ENCODE peak calls at places on chromosomes 6 and 20, in six cellular contexts. One of them, this sample, is unnamed. For H3K4me1, the result is how much of the 10 kb centered on the place peaks cover.

GRCh38 chr6:14092301-14092700 is 25.3 kb upstream of the CD83 start:
- DNase-seq in neuronal stem cell: no peak
- DNase-seq in IMR-90: no peak
- DNase-seq in mesendoderm: no peak
- DNase-seq in H9: no peak
- DNase-seq in H1: no peak
- DNase-seq in this sample: no peak

GRCh38 chr20:53444386-53444785 is 149.3 kb downstream of the ZNF217 start:
- DNase-seq in neuronal stem cell: peak
- DNase-seq in IMR-90: no peak
- DNase-seq in mesendoderm: no peak
- DNase-seq in H9: no peak
- DNase-seq in H1: no peak
- DNase-seq in this sample: peak

GRCh38 chr6:113871975-113872374 is 14.8 kb downstream of the MARCKS start:
- DNase-seq in neuronal stem cell: no peak
- DNase-seq in IMR-90: no peak
- DNase-seq in mesendoderm: no peak
- DNase-seq in H9: no peak
- DNase-seq in H1: no peak
- DNase-seq in this sample: no peak

GRCh38 chr6:30687659-30688431 is 1.4 kb upstream of the PPP1R18 start:
- DNase-seq in neuronal stem cell: no peak
- DNase-seq in IMR-90: peak
- DNase-seq in mesendoderm: peak
- DNase-seq in H9: peak
- DNase-seq in H1: no peak
- DNase-seq in this sample: peak

GRCh38 chr6:100001915-100002388 is 7.9 kb upstream of the MCHR2 start:
- DNase-seq in neuronal stem cell: peak
- DNase-seq in IMR-90: peak
- DNase-seq in mesendoderm: peak
- DNase-seq in H9: peak
- DNase-seq in H1: no peak
- DNase-seq in this sample: peak

GRCh38 chr20:54067606-54068174 is 2.7 kb downstream of the BCAS1 start:
- DNase-seq in neuronal stem cell: no peak
- DNase-seq in IMR-90: no peak
- DNase-seq in mesendoderm: peak
- DNase-seq in H9: peak
- DNase-seq in H1: no peak
- DNase-seq in this sample: no peak

GRCh38 chr6:57284056-57284455 is 33.4 kb upstream of the PRIM2 start:
- DNase-seq in neuronal stem cell: no peak
- DNase-seq in IMR-90: peak
- DNase-seq in mesendoderm: no peak
- DNase-seq in H9: no peak
- DNase-seq in H1: no peak
- DNase-seq in this sample: peak

GRCh38 chr6:2770171-2770570 is 5.0 kb downstream of the WRNIP1 start:
- DNase-seq in neuronal stem cell: no peak
- DNase-seq in IMR-90: no peak
- DNase-seq in mesendoderm: no peak
- DNase-seq in H9: no peak
- DNase-seq in H1: no peak
- DNase-seq in this sample: no peak

GRCh38 chr6:108621117-108621516 is 60.4 kb downstream of the FOXO3 start:
- DNase-seq in neuronal stem cell: no peak
- DNase-seq in IMR-90: peak
- DNase-seq in mesendoderm: peak
- DNase-seq in H9: no peak
- DNase-seq in H1: no peak
- DNase-seq in this sample: peak

GRCh38 chr6:169328112-169328801 is 74.6 kb upstream of the THBS2 start:
- DNase-seq in neuronal stem cell: no peak
- DNase-seq in IMR-90: peak
- DNase-seq in mesendoderm: no peak
- DNase-seq in H9: no peak
- DNase-seq in H1: no peak
- DNase-seq in this sample: peak

GRCh38 chr6:149696904-149697303 is 21.0 kb downstream of the LATS1 start:
- DNase-seq in neuronal stem cell: no peak
- DNase-seq in IMR-90: peak
- DNase-seq in mesendoderm: no peak
- DNase-seq in H9: no peak
- DNase-seq in H1: no peak
- DNase-seq in this sample: no peak

GRCh38 chr6:91173651-91174050 is 586.8 kb upstream of the MAP3K7 start:
- DNase-seq in neuronal stem cell: no peak
- DNase-seq in IMR-90: no peak
- DNase-seq in mesendoderm: no peak
- DNase-seq in H9: no peak
- DNase-seq in H1: no peak
- DNase-seq in this sample: no peak

GRCh38 chr6:95233879-95234278 is 343.5 kb upstream of the MANEA start:
- DNase-seq in neuronal stem cell: no peak
- DNase-seq in IMR-90: no peak
- DNase-seq in mesendoderm: no peak
- DNase-seq in H9: no peak
- DNase-seq in H1: no peak
- DNase-seq in this sample: no peak

GRCh38 chr6:18166314-18167007 is 11.2 kb downstream of the KDM1B start:
- DNase-seq in neuronal stem cell: no peak
- DNase-seq in IMR-90: peak
- DNase-seq in mesendoderm: no peak
- DNase-seq in H9: no peak
- DNase-seq in H1: no peak
- DNase-seq in this sample: no peak

GRCh38 chr20:51062065-51062464 is 39.2 kb upstream of the KCNG1 start:
- DNase-seq in neuronal stem cell: no peak
- DNase-seq in IMR-90: peak
- DNase-seq in mesendoderm: no peak
- DNase-seq in H9: no peak
- DNase-seq in H1: no peak
- DNase-seq in this sample: no peak

GRCh38 chr6:32839356-32839755 is 817 bp upstream of the TAP2 start:
- DNase-seq in neuronal stem cell: no peak
- DNase-seq in IMR-90: no peak
- DNase-seq in mesendoderm: no peak
- DNase-seq in H9: no peak
- DNase-seq in H1: no peak
- DNase-seq in this sample: no peak

GRCh38 chr6:11681770-11682169 is 96.8 kb downstream of the ADTRP start:
- DNase-seq in neuronal stem cell: no peak
- DNase-seq in IMR-90: no peak
- DNase-seq in mesendoderm: no peak
- DNase-seq in H9: no peak
- DNase-seq in H1: no peak
- DNase-seq in this sample: no peak

GRCh38 chr20:19304389-19304788 is 91.9 kb downstream of the SLC24A3 start:
- DNase-seq in neuronal stem cell: no peak
- DNase-seq in IMR-90: no peak
- DNase-seq in mesendoderm: no peak
- DNase-seq in H9: no peak
- DNase-seq in H1: no peak
- DNase-seq in this sample: no peak

GRCh38 chr6:111653961-111654360 is 48.3 kb upstream of the TRAF3IP2 start:
- DNase-seq in neuronal stem cell: no peak
- DNase-seq in IMR-90: no peak
- DNase-seq in mesendoderm: no peak
- DNase-seq in H9: no peak
- DNase-seq in H1: no peak
- DNase-seq in this sample: no peak

GRCh38 chr20:57138198-57138995 is 128.0 kb downstream of the BMP7 start:
- DNase-seq in neuronal stem cell: no peak
- DNase-seq in IMR-90: no peak
- DNase-seq in mesendoderm: no peak
- DNase-seq in H9: no peak
- DNase-seq in H1: no peak
- DNase-seq in this sample: no peak

GRCh38 chr6:15255481-15256414 is 9.9 kb downstream of the JARID2 start:
- DNase-seq in neuronal stem cell: no peak
- DNase-seq in IMR-90: no peak
- DNase-seq in mesendoderm: no peak
- DNase-seq in H9: no peak
- DNase-seq in H1: no peak
- DNase-seq in this sample: no peak

GRCh38 chr20:41054463-41055230 is 26.0 kb downstream of the TOP1 start:
- DNase-seq in neuronal stem cell: no peak
- DNase-seq in IMR-90: no peak
- DNase-seq in mesendoderm: peak
- DNase-seq in H9: no peak
- DNase-seq in H1: no peak
- DNase-seq in this sample: no peak

GRCh38 chr6:166365806-166366205 is 16.9 kb downstream of the MPC1 start:
- DNase-seq in neuronal stem cell: no peak
- DNase-seq in IMR-90: peak
- DNase-seq in mesendoderm: peak
- DNase-seq in H9: no peak
- DNase-seq in H1: no peak
- DNase-seq in this sample: no peak

GRCh38 chr6:118932421-118932820 is 2.5 kb downstream of the MCM9 start:
- DNase-seq in neuronal stem cell: no peak
- DNase-seq in IMR-90: peak
- DNase-seq in mesendoderm: no peak
- DNase-seq in H9: no peak
- DNase-seq in H1: no peak
- DNase-seq in this sample: peak

GRCh38 chr20:58196402-58197184 is 31.9 kb downstream of the ANKRD60 start:
- DNase-seq in neuronal stem cell: no peak
- DNase-seq in IMR-90: no peak
- DNase-seq in mesendoderm: no peak
- DNase-seq in H9: no peak
- DNase-seq in H1: no peak
- DNase-seq in this sample: no peak

GRCh38 chr6:74749211-74750142 is 456.4 kb downstream of the COL12A1 start:
- DNase-seq in neuronal stem cell: peak
- DNase-seq in IMR-90: no peak
- DNase-seq in mesendoderm: no peak
- DNase-seq in H9: no peak
- DNase-seq in H1: no peak
- DNase-seq in this sample: peak

GRCh38 chr6:39218868-39219567 is 10.3 kb downstream of the KCNK5 start:
- DNase-seq in neuronal stem cell: no peak
- DNase-seq in IMR-90: no peak
- DNase-seq in mesendoderm: no peak
- DNase-seq in H9: no peak
- DNase-seq in H1: no peak
- DNase-seq in this sample: no peak

GRCh38 chr20:37559312-37560027 is 31.8 kb upstream of the BLCAP start:
- DNase-seq in neuronal stem cell: no peak
- DNase-seq in IMR-90: no peak
- DNase-seq in mesendoderm: no peak
- DNase-seq in H9: no peak
- DNase-seq in H1: no peak
- DNase-seq in this sample: no peak

GRCh38 chr20:37558779-37559178 is 31.1 kb upstream of the BLCAP start:
- DNase-seq in neuronal stem cell: no peak
- DNase-seq in IMR-90: no peak
- DNase-seq in mesendoderm: no peak
- DNase-seq in H9: no peak
- DNase-seq in H1: no peak
- DNase-seq in this sample: no peak

GRCh38 chr20:37562695-37563480 is 35.2 kb upstream of the BLCAP start:
- DNase-seq in neuronal stem cell: no peak
- DNase-seq in IMR-90: no peak
- DNase-seq in mesendoderm: peak
- DNase-seq in H9: no peak
- DNase-seq in H1: no peak
- DNase-seq in this sample: no peak

GRCh38 chr20:37558306-37558705 is 30.6 kb upstream of the BLCAP start:
- DNase-seq in neuronal stem cell: no peak
- DNase-seq in IMR-90: no peak
- DNase-seq in mesendoderm: no peak
- DNase-seq in H9: no peak
- DNase-seq in H1: no peak
- DNase-seq in this sample: no peak

DNA sequence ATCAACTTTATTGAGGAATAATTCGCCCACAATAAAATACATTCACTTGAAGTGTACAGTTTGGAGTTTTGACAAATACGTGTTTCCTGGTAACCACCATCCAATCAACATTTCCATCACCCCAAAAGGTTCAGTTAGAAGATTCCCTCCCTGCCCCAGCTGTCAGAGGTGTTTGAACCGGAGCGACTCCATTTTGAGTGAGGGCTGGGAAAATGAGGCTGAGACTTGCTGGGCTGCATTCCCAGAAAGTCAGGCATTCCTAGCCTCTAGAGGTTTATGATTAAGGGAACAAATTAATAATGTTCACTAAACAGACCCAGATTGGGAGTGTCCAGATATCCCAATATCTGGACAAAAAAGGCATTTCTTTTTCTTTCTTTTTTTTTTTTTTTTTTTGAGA is 33.0 kb upstream of the BLCAP start:
- DNase-seq in neuronal stem cell: no peak
- DNase-seq in IMR-90: no peak
- DNase-seq in mesendoderm: no peak
- DNase-seq in H9: no peak
- DNase-seq in H1: no peak
- DNase-seq in this sample: no peak
- H2BK120ac ChIP-seq in neuronal stem cell: no peak
- H2BK120ac ChIP-seq in IMR-90: no peak
- H2BK120ac ChIP-seq in mesendoderm: no peak
- H2BK120ac ChIP-seq in H9: no peak
- H2BK120ac ChIP-seq in H1: no peak
- H2BK120ac ChIP-seq in this sample: no peak

DNA sequence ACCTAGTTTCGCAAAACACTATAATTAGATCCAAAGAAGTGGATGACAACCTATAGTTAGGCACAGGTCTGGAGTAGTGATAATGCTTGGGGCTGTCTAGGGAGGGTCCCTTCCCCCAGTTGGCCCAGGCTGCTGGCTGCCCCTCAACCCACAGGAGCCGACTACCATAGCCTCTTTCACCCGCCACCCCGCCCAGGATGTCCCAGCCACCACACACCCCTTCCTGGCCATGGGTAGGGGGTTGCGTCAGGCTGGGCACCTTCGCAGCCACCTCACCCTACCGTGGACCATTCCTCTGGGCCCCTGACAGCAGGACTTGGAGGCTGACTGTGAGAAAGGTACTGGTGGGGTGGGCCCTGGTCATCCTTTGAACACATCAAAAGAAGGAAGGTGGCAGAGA is 8.5 kb downstream of the TFEB start:
- DNase-seq in neuronal stem cell: no peak
- DNase-seq in IMR-90: no peak
- DNase-seq in mesendoderm: no peak
- DNase-seq in H9: no peak
- DNase-seq in H1: no peak
- DNase-seq in this sample: no peak
- H3K4me1 ChIP-seq in neuronal stem cell: under half
- H3K4me1 ChIP-seq in IMR-90: under half
- H3K4me1 ChIP-seq in mesendoderm: under half
- H3K4me1 ChIP-seq in H9: under half
- H3K4me1 ChIP-seq in H1: under half
- H3K4me1 ChIP-seq in this sample: half or more

GRCh38 chr6:145020543-145020942 is 714.8 kb downstream of the EPM2A start:
- DNase-seq in neuronal stem cell: no peak
- DNase-seq in IMR-90: no peak
- DNase-seq in mesendoderm: no peak
- DNase-seq in H9: no peak
- DNase-seq in H1: no peak
- DNase-seq in this sample: no peak
- H2BK15ac ChIP-seq in neuronal stem cell: no peak
- H2BK15ac ChIP-seq in IMR-90: no peak
- H2BK15ac ChIP-seq in mesendoderm: peak
- H2BK15ac ChIP-seq in H9: no peak
- H2BK15ac ChIP-seq in H1: no peak
- H2BK15ac ChIP-seq in this sample: no peak

GRCh38 chr20:10434832-10435812 is at the start of gene SLX4IP:
- DNase-seq in neuronal stem cell: peak
- DNase-seq in IMR-90: peak
- DNase-seq in mesendoderm: peak
- DNase-seq in H9: peak
- DNase-seq in H1: peak
- DNase-seq in this sample: peak
- H2BK120ac ChIP-seq in neuronal stem cell: no peak
- H2BK120ac ChIP-seq in IMR-90: peak
- H2BK120ac ChIP-seq in mesendoderm: no peak
- H2BK120ac ChIP-seq in H9: no peak
- H2BK120ac ChIP-seq in H1: no peak
- H2BK120ac ChIP-seq in this sample: no peak